ENCODE peak calls at places on chromosomes 3 and 15, in eight cellular contexts. R is sciatic nerve; B is NCI-H1105 treated with DMSO at 0.1 percent for 48 hours; F is activated B cell treated with CpG ODN at 0.5 μM for 24 hours; H is stimulated activated CD4-positive, alpha-beta T cell treated with anti-CD3 and anti-CD28 coated beads, Interleukin-1b, Interleukin-23, amount 100 ng/mL, for 48 hours; K is amygdala; I is HL-60; M is GM12891. V is an unnamed sample.

GRCh38 chr3:58063424-58063823 is 55.2 kb downstream of the FLNB start:
- DNase-seq in R (peak; percentile 79), B (no peak), F (no peak), H (no peak), K (no peak), I (peak; percentile 49), M (no peak), V (peak; percentile 39)

GRCh38 chr15:79337591-79337990 is 26.7 kb downstream of the TMED3 start:
- DNase-seq in R (no peak), B (no peak), F (no peak), H (no peak), K (no peak), I (no peak), M (no peak), V (no peak)

GRCh38 chr3:18641916-18642315 is 216.8 kb upstream of the SATB1 start:
- DNase-seq in R (no peak), B (no peak), F (no peak), H (no peak), K (no peak), I (no peak), M (no peak), V (no peak)

GRCh38 chr15:72252663-72253299 is 19.6 kb downstream of the PARP6 start:
- DNase-seq in R (no peak), B (no peak), F (no peak), H (no peak), K (no peak), I (no peak), M (no peak), V (no peak)

GRCh38 chr3:104933981-104934380 is 432.7 kb upstream of the ALCAM start:
- DNase-seq in R (no peak), B (no peak), F (no peak), H (no peak), K (no peak), I (no peak), M (no peak), V (no peak)

GRCh38 chr3:58001979-58002378 is 6.2 kb upstream of the FLNB start:
- DNase-seq in R (no peak), B (no peak), F (no peak), H (no peak), K (no peak), I (no peak), M (no peak), V (no peak)

GRCh38 chr3:99175276-99175801 is 273.8 kb upstream of the DCBLD2 start:
- DNase-seq in R (no peak), B (no peak), F (no peak), H (no peak), K (no peak), I (no peak), M (no peak), V (no peak)

GRCh38 chr15:42128476-42128875 is 28.0 kb downstream of the PLA2G4F start:
- DNase-seq in R (no peak), B (no peak), F (no peak), H (no peak), K (no peak), I (no peak), M (no peak), V (no peak)

GRCh38 chr3:21310176-21310575 is 440.8 kb downstream of the ZNF385D start:
- DNase-seq in R (no peak), B (no peak), F (no peak), H (no peak), K (no peak), I (no peak), M (no peak), V (no peak)

GRCh38 chr3:116338713-116339112 is 106.6 kb downstream of the LSAMP start:
- DNase-seq in R (no peak), B (no peak), F (no peak), H (no peak), K (no peak), I (no peak), M (no peak), V (no peak)

GRCh38 chr3:36991923-36992805 is 767 bp downstream of the EPM2AIP1 start:
- DNase-seq in R (no peak), B (no peak), F (no peak), H (peak; percentile 35), K (no peak), I (peak; percentile 31), M (no peak), V (no peak)

GRCh38 chr3:101898752-101899169 is 49.4 kb downstream of the NFKBIZ start:
- DNase-seq in R (no peak), B (no peak), F (peak; percentile 25), H (no peak), K (no peak), I (peak; percentile 2), M (no peak), V (peak; percentile 88)

GRCh38 chr15:51030649-51031316 is 63.9 kb downstream of the TNFAIP8L3 start:
- DNase-seq in R (no peak), B (no peak), F (no peak), H (no peak), K (no peak), I (no peak), M (no peak), V (no peak)

GRCh38 chr3:129439817-129440647 is at the start of the genes IFT122 and MBD4:
- DNase-seq in R (peak; percentile 98), B (peak; percentile 100), F (peak; percentile 92), H (peak; percentile 99), K (peak; percentile 96), I (peak; percentile 100), M (peak; percentile 91), V (peak; percentile 100)

GRCh38 chr15:34883633-34884032 is 85.9 kb downstream of the AQR start:
- DNase-seq in R (no peak), B (no peak), F (no peak), H (no peak), K (no peak), I (no peak), M (no peak), V (no peak)

GRCh38 chr3:189363856-189364255 is 192.1 kb downstream of the TPRG1 start:
- DNase-seq in R (no peak), B (no peak), F (no peak), H (no peak), K (no peak), I (no peak), M (no peak), V (no peak)

GRCh38 chr15:74314897-74315438 is 52.5 kb downstream of the CYP11A1 start:
- DNase-seq in R (no peak), B (no peak), F (no peak), H (peak; percentile 29), K (no peak), I (no peak), M (no peak), V (no peak)

GRCh38 chr3:129632056-129632455 is 25.6 kb upstream of the PLXND1 start:
- DNase-seq in R (no peak), B (no peak), F (no peak), H (no peak), K (no peak), I (no peak), M (no peak), V (no peak)

GRCh38 chr3:128174645-128175590 is 21.6 kb downstream of the EEFSEC start:
- DNase-seq in R (no peak), B (no peak), F (no peak), H (no peak), K (no peak), I (peak; percentile 38), M (no peak), V (peak; percentile 65)

GRCh38 chr3:8648873-8649741 is 4.5 kb upstream of the SSUH2 start:
- DNase-seq in R (no peak), B (no peak), F (no peak), H (no peak), K (no peak), I (no peak), M (no peak), V (no peak)

GRCh38 chr15:101206173-101206572 is 45.7 kb downstream of the CHSY1 start:
- DNase-seq in R (no peak), B (no peak), F (no peak), H (peak; percentile 93), K (no peak), I (peak; percentile 34), M (no peak), V (no peak)

GRCh38 chr15:74369756-74370155 is 2.3 kb upstream of the CYP11A1 start:
- DNase-seq in R (peak; percentile 27), B (no peak), F (no peak), H (no peak), K (no peak), I (no peak), M (no peak), V (no peak)

GRCh38 chr3:14133876-14134275 is 9.0 kb downstream of the TMEM43 start:
- DNase-seq in R (no peak), B (no peak), F (no peak), H (no peak), K (no peak), I (no peak), M (no peak), V (no peak)

GRCh38 chr3:127736801-127737539 is 64.2 kb downstream of the ABTB1 start:
- DNase-seq in R (no peak), B (no peak), F (no peak), H (no peak), K (no peak), I (no peak), M (no peak), V (no peak)

GRCh38 chr15:63332367-63333078 is 49.1 kb downstream of the CA12 start:
- DNase-seq in R (no peak), B (no peak), F (no peak), H (no peak), K (no peak), I (no peak), M (no peak), V (no peak)

GRCh38 chr3:46107682-46108081 is 80.4 kb upstream of the XCR1 start:
- DNase-seq in R (no peak), B (no peak), F (no peak), H (no peak), K (no peak), I (no peak), M (no peak), V (no peak)

GRCh38 chr3:113685956-113686721 is 10.3 kb downstream of the USF3 start:
- DNase-seq in R (no peak), B (no peak), F (no peak), H (no peak), K (no peak), I (peak; percentile 42), M (no peak), V (peak; percentile 39)

GRCh38 chr3:101996832-101997231 is 147.5 kb downstream of the NFKBIZ start:
- DNase-seq in R (no peak), B (no peak), F (no peak), H (no peak), K (no peak), I (no peak), M (no peak), V (no peak)

GRCh38 chr15:25469377-25469776 is 30.6 kb upstream of the UBE3A start:
- DNase-seq in R (no peak), B (no peak), F (no peak), H (no peak), K (no peak), I (no peak), M (no peak), V (no peak)

GRCh38 chr3:49265987-49266386 is 11.0 kb downstream of the C3orf62 start:
- DNase-seq in R (no peak), B (no peak), F (no peak), H (no peak), K (no peak), I (no peak), M (no peak), V (no peak)

GRCh38 chr15:22902981-22903380 is 64.5 kb downstream of the NIPA2 start:
- DNase-seq in R (no peak), B (no peak), F (no peak), H (no peak), K (no peak), I (no peak), M (no peak), V (no peak)

GRCh38 chr3:30294241-30294667 is 312.1 kb upstream of the TGFBR2 start:
- DNase-seq in R (no peak), B (no peak), F (no peak), H (no peak), K (no peak), I (no peak), M (no peak), V (no peak)

GRCh38 chr3:127065138-127065427 is 82.2 kb downstream of the PLXNA1 start:
- DNase-seq in R (no peak), B (no peak), F (no peak), H (no peak), K (no peak), I (no peak), M (no peak), V (no peak)

GRCh38 chr3:27201435-27201966 is 167.7 kb downstream of the NEK10 start:
- DNase-seq in R (no peak), B (no peak), F (no peak), H (no peak), K (no peak), I (no peak), M (no peak), V (no peak)

V was measured in AML-193.